ENCODE peak calls at places on chromosomes 13 and 19, in four cellular contexts. R, Z, F and W are unnamed samples.

GRCh38 chr19:29942404-29943261 is 594 bp downstream of the URI1 start:
- DNase-seq in R (peak; percentile 44), Z (peak; percentile 71), F (peak; percentile 54), W (peak; percentile 52)

GRCh38 chr19:2221250-2221831 is 14.8 kb downstream of the PLEKHJ1 start:
- DNase-seq in R (no peak), Z (no peak), F (no peak), W (no peak)

GRCh38 chr19:52270266-52270885 is 989 bp downstream of the ZNF766 start:
- DNase-seq in R (peak; percentile 64), Z (peak; percentile 64), F (no peak), W (peak; percentile 6)

GRCh38 chr13:40169476-40169875 is 497.0 kb downstream of the FOXO1 start:
- DNase-seq in R (peak; percentile 54), Z (no peak), F (no peak), W (peak; percentile 67)

GRCh38 chr19:56917998-56918397 is 77.5 kb upstream of the PEG3 start:
- DNase-seq in R (no peak), Z (no peak), F (no peak), W (no peak)

GRCh38 chr19:1251233-1251502 is 2.8 kb downstream of the MIDN start:
- DNase-seq in R (peak; percentile 85), Z (peak; percentile 70), F (no peak), W (peak; percentile 68)

GRCh38 chr19:46390866-46391265 is 22.5 kb downstream of the CCDC8 start:
- DNase-seq in R (peak; percentile 78), Z (no peak), F (no peak), W (no peak)

GRCh38 chr13:37534181-37534580 is 64.4 kb downstream of the POSTN start:
- DNase-seq in R (peak; percentile 86), Z (peak; percentile 74), F (no peak), W (peak; percentile 24)

GRCh38 chr13:33229446-33230177 is 55.9 kb downstream of the STARD13 start:
- DNase-seq in R (no peak), Z (no peak), F (no peak), W (no peak)

GRCh38 chr13:39226359-39226758 is 188.1 kb downstream of the NHLRC3 start:
- DNase-seq in R (no peak), Z (no peak), F (no peak), W (no peak)

GRCh38 chr13:27362064-27362751 is 62.2 kb upstream of the GTF3A start:
- DNase-seq in R (peak; percentile 86), Z (peak; percentile 92), F (peak; percentile 86), W (peak; percentile 68)

GRCh38 chr13:21458816-21459701 is at the start of gene ZDHHC20:
- DNase-seq in R (peak; percentile 94), Z (peak; percentile 94), F (peak; percentile 80), W (peak; percentile 78)

GRCh38 chr13:66926851-66927524 is 303.1 kb downstream of the PCDH9 start:
- DNase-seq in R (no peak), Z (peak; percentile 7), F (no peak), W (peak; percentile 87)

GRCh38 chr13:20891768-20892167 is 10.8 kb downstream of the XPO4 start:
- DNase-seq in R (no peak), Z (no peak), F (no peak), W (no peak)

GRCh38 chr13:31803327-31803726 is 64.0 kb downstream of the RXFP2 start:
- DNase-seq in R (no peak), Z (no peak), F (no peak), W (no peak)

DNA sequence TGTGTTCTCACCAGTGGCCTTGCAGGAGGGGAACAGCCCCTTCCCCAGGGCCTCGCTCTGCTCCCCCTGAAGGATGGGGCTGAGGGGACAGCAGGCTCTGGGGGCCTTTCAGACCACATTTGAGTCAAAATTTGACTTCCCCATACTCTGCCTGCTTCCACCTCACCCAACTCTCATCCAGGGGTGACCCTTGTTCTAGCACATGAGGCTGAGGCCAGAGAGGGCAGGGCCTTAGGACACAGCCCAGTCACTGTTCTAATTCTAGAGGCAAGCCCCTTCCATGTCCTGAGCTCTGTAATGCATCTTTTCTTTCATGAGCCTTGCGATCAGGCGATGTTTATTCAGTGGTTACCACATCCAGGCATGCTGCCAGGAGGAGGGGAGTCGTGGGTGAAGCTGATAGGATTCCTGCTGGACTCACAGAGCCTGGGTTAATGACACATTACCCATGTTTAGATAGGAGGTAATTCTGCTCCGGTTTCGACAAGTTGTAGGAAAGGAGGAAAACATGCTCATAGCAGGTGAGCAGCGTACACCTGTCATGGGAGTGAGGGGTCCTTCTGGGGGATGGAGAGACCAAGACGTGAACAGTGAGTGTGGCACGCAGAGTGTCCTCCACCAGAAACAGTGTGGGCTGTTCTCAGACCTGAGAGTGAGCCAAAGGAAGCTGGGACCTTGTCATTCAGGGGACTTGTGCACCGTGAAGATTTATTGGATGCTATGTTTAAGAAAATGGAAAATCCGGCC is 9.3 kb downstream of the RPS9 start:
- DNase-seq in R (peak; percentile 96), Z (peak; percentile 97), F (no peak), W (peak; percentile 92)
- H3K9ac ChIP-seq in R (peak overlapping the region; percentile 60), Z (peak overlapping the region; percentile 72), F (peak overlapping the region; percentile 50), W (no peak overlapping the region)

GRCh38 chr19:13103961-13104847 is 1.5 kb upstream of the LYL1 start:
- DNase-seq in R (peak; percentile 52), Z (peak; percentile 33), F (no peak), W (no peak)
- H3K9ac ChIP-seq in R (no peak overlapping the region), Z (no peak overlapping the region), F (peak overlapping the region; percentile 4), W (no peak overlapping the region)

GRCh38 chr19:19485998-19486290 is 29.4 kb downstream of the TSSK6 start:
- DNase-seq in R (no peak), Z (no peak), F (no peak), W (no peak)

GRCh38 chr19:19488041-19488874 is 27.1 kb downstream of the TSSK6 start:
- DNase-seq in R (peak; percentile 16), Z (no peak), F (no peak), W (no peak)

GRCh38 chr19:19485161-19485997 is 30.0 kb downstream of the TSSK6 start:
- DNase-seq in R (peak; percentile 56), Z (no peak), F (no peak), W (no peak)

GRCh38 chr19:19487077-19488040 is 28.0 kb downstream of the TSSK6 start:
- DNase-seq in R (no peak), Z (no peak), F (no peak), W (no peak)

DNA sequence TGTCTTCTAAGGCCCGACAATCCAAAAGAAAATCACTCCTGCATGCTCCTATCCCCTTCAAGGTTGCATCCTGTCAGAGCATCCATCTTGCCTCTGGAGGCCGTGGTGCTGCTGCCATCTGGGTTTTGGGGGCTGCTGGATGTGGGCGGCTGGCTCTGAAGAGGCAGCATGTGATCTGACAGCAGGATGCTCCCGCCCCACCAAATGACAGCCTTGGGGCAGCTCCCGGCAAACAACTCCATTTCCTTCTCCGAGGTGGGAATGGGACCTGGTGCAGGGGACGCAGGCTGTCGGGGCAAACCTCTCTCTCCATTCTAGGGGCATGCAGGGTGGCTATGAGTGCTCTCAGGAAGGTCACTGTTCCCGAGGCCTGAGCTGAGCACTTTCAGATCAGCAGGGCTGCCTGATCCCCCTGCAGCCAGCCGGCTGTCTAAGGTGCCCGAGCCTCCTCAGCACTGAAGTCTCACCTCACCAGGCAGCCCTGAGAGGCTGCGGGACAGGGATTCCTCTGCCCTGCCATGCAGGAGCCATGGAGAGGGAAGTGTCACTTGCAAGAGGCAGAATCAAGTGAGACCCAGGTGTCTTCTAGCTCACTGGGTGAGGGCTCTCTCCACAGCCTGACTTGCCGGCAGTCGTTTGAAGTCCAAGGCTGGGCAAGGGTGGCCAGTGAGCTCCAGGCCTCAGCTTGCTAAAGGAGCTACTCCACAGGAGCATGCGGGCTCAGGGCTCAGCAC is 28.8 kb downstream of the TSSK6 start:
- DNase-seq in R (no peak), Z (no peak), F (no peak), W (no peak)
- H3K9ac ChIP-seq in R (no peak overlapping the region), Z (no peak overlapping the region), F (no peak overlapping the region), W (no peak overlapping the region)

GRCh38 chr13:93118081-93118615 is 108.5 kb upstream of the GPC6 start:
- DNase-seq in R (no peak), Z (no peak), F (no peak), W (peak; percentile 60)
- H3K9ac ChIP-seq in R (no peak overlapping the region), Z (no peak overlapping the region), F (no peak overlapping the region), W (no peak overlapping the region)

DNA sequence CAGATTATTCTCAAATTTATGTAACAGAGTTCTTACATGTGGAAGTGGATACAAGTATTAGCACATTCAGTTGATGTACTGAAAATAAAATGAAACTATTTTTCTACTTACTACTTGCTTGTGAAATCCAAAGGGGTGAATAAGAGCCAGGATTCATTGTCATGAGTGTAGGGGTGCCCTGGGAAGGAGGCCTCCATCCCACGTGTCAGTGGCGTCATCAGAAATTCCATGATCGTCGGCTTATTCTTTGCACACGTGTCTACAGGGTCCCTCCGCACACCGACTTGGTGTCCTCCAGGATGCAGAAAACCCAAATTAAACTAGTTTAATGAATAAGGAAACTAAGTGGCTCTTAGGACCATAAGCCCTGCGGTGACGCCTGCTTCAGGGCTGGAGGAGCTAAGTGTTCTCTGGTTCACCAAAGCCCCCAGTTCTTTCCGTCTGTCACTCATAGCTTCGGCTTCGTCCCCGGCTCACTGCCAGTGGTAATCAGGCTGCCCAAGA is 55.5 kb downstream of the IRS2 start:
- DNase-seq in R (no peak), Z (no peak), F (no peak), W (no peak)
- H3K9ac ChIP-seq in R (no peak overlapping the region), Z (no peak overlapping the region), F (no peak overlapping the region), W (no peak overlapping the region)